ENCODE peak calls at places on chromosomes 4 and X, in nine cellular contexts. D is epithelial cell of prostate, W is AG08395, X is NCI-H774, N is PC-3, S is GM10248, I is sciatic nerve, M is NCI-H524 treated with DMSO at 0.1 percent for 48 hours, L is HT1080. C is an unnamed sample.
A peak's percentile ranks its signal among the peaks of the same experiment; 100 is the strongest.

GRCh38 chrX:9337056-9337455 is 127.8 kb upstream of the TBL1X start:
- DNase-seq in S (no peak), N (no peak), I (no peak), L (no peak), M (no peak), W (peak; percentile 60), X (no peak), D (no peak), C (no peak)

GRCh38 chr4:48035952-48036351 is 19.4 kb downstream of the NIPAL1 start:
- DNase-seq in W (no peak), S (no peak), X (no peak), N (no peak), I (no peak), M (no peak), D (no peak), L (no peak), C (no peak)

GRCh38 chrX:386768-387575 is at the start of gene PPP2R3B:
- DNase-seq in S (peak; percentile 100), L (peak; percentile 94), X (no peak), I (peak; percentile 99), N (peak; percentile 95), W (peak; percentile 100), M (no peak), D (peak; percentile 87), C (peak; percentile 100)

GRCh38 chr4:1767770-1768366 is 25.2 kb upstream of the FGFR3 start:
- DNase-seq in M (no peak), D (no peak), L (no peak), N (no peak), I (no peak), X (no peak), S (peak; percentile 68), W (peak; percentile 62), C (no peak)

GRCh38 chr4:124276461-124276860 is 436.1 kb downstream of the ANKRD50 start:
- DNase-seq in I (no peak), D (no peak), X (no peak), N (peak; percentile 61), M (no peak), W (no peak), S (no peak), L (no peak), C (no peak)

GRCh38 chr4:54495091-54495490 is 162.7 kb upstream of the KIT start:
- DNase-seq in I (no peak), X (no peak), L (no peak), M (no peak), N (peak; percentile 29), W (peak; percentile 34), S (no peak), D (no peak), C (no peak)

GRCh38 chrX:131827935-131828334 is 195.2 kb upstream of the STK26 start:
- DNase-seq in I (no peak), L (peak; percentile 13), N (peak; percentile 55), D (no peak), W (no peak), S (peak; percentile 28), M (no peak), X (no peak), C (no peak)

GRCh38 chr4:114043116-114043515 is 63.7 kb upstream of the ARSJ start:
- DNase-seq in W (no peak), S (no peak), M (no peak), X (no peak), D (no peak), L (peak; percentile 27), I (no peak), N (no peak), C (no peak)

GRCh38 chrX:30495468-30495867 is 82.1 kb downstream of the TASL start:
- DNase-seq in D (no peak), N (no peak), M (no peak), W (no peak), I (no peak), L (no peak), X (no peak), S (no peak), C (no peak)

GRCh38 chr4:8348071-8348470 is 78.5 kb downstream of the HTRA3 start:
- DNase-seq in D (no peak), L (peak; percentile 18), M (no peak), N (no peak), W (no peak), S (no peak), I (peak; percentile 42), X (no peak), C (peak; percentile 17)

GRCh38 chrX:134396174-134396573 is 63.8 kb upstream of the HPRT1 start:
- DNase-seq in S (peak; percentile 12), D (no peak), W (peak; percentile 34), M (no peak), L (no peak), X (no peak), N (peak; percentile 37), I (no peak), C (no peak)

GRCh38 chrX:152821145-152821765 is 9.3 kb downstream of the CETN2 start:
- DNase-seq in W (peak; percentile 36), I (no peak), N (peak; percentile 65), M (no peak), X (no peak), S (no peak), D (no peak), L (peak; percentile 19), C (no peak)

GRCh38 chrX:70338290-70338689 is 48.4 kb downstream of the KIF4A start:
- DNase-seq in L (no peak), D (no peak), W (no peak), X (no peak), S (no peak), N (no peak), I (no peak), M (no peak), C (no peak)

GRCh38 chrX:75151828-75152592 is 4.1 kb downstream of the ABCB7 start:
- DNase-seq in I (no peak), L (no peak), X (no peak), W (no peak), S (no peak), N (no peak), M (no peak), D (no peak), C (no peak)

GRCh38 chr4:952881-953573 is 20.3 kb downstream of the DGKQ start:
- DNase-seq in I (peak; percentile 51), N (no peak), M (no peak), D (no peak), S (no peak), L (no peak), W (no peak), X (no peak), C (peak; percentile 64)

GRCh38 chr4:142984871-142985585 is 138.9 kb upstream of the INPP4B start:
- DNase-seq in M (no peak), S (no peak), D (no peak), W (peak; percentile 7), X (no peak), L (peak; percentile 44), N (peak; percentile 60), I (no peak), C (no peak)

GRCh38 chrX:29797156-29797555 is 418.2 kb upstream of the MAGEB2 start:
- DNase-seq in M (no peak), S (no peak), X (no peak), L (no peak), I (no peak), W (no peak), N (no peak), D (no peak), C (no peak)

GRCh38 chrX:133726211-133726630 is 259.2 kb downstream of the GPC3 start:
- DNase-seq in X (peak; percentile 18), W (peak; percentile 57), D (peak; percentile 50), L (peak; percentile 82), M (peak; percentile 23), N (peak; percentile 93), I (no peak), S (no peak), C (no peak)

GRCh38 chr4:9970399-9971011 is 50.8 kb downstream of the SLC2A9 start:
- DNase-seq in X (no peak), N (no peak), I (no peak), L (no peak), M (no peak), W (no peak), D (no peak), S (no peak), C (no peak)

GRCh38 chr4:104064650-104065577 is 345.1 kb upstream of the TACR3 start:
- DNase-seq in N (peak; percentile 54), M (no peak), D (no peak), I (peak; percentile 64), L (peak; percentile 37), S (peak; percentile 11), W (no peak), X (peak; percentile 42), C (no peak)

GRCh38 chr4:104592894-104593470 is 98.3 kb upstream of the CXXC4 start:
- DNase-seq in S (no peak), W (no peak), L (no peak), N (no peak), I (no peak), X (no peak), D (no peak), M (no peak), C (no peak)

GRCh38 chr4:128871948-128872347 is 62.4 kb downstream of the JADE1 start:
- DNase-seq in D (no peak), W (peak; percentile 20), I (no peak), L (peak; percentile 40), N (peak; percentile 44), M (no peak), X (no peak), S (no peak), C (no peak)

GRCh38 chr4:38570647-38571326 is 93.2 kb upstream of the KLF3 start:
- DNase-seq in N (no peak), X (no peak), I (no peak), S (no peak), L (no peak), M (no peak), D (no peak), W (no peak), C (no peak)

GRCh38 chr4:24475756-24476155 is 108.6 kb downstream of the DHX15 start:
- DNase-seq in M (peak; percentile 64), L (no peak), D (no peak), N (no peak), W (no peak), S (no peak), X (no peak), I (no peak), C (no peak)

GRCh38 chr4:8280158-8280875 is 10.8 kb downstream of the HTRA3 start:
- DNase-seq in X (no peak), M (no peak), S (no peak), I (no peak), L (no peak), N (no peak), D (no peak), W (no peak), C (no peak)

GRCh38 chr4:168886361-168886760 is 123.7 kb downstream of the CBR4 start:
- DNase-seq in D (no peak), M (no peak), I (no peak), W (no peak), N (peak; percentile 22), X (no peak), L (peak; percentile 47), S (no peak), C (no peak)

GRCh38 chr4:104395219-104395618 is 99.5 kb downstream of the CXXC4 start:
- DNase-seq in D (no peak), X (peak; percentile 41), S (no peak), I (no peak), N (no peak), W (no peak), M (no peak), L (no peak), C (no peak)

GRCh38 chr4:105952596-105952995 is 57.3 kb downstream of the NPNT start:
- DNase-seq in D (no peak), L (no peak), M (no peak), X (no peak), I (no peak), N (no peak), W (no peak), S (no peak), C (no peak)

GRCh38 chrX:21295246-21295820 is 78.9 kb upstream of the CNKSR2 start:
- DNase-seq in L (no peak), S (no peak), X (no peak), D (no peak), W (no peak), M (no peak), I (no peak), N (no peak), C (no peak)